ENCODE peak calls at places on chromosomes 6 and 20, in five cellular contexts. X is skeletal muscle cell, U is T-helper 9 cell, G is NAMALWA, Y is NCI-H1105. E is an unnamed sample.

GRCh38 chr6:97401533-97401932 is 118.5 kb upstream of the MMS22L start:
- DNase-seq in X (peak; percentile 2), U (no peak), G (no peak), Y (no peak), E (no peak)

GRCh38 chr6:108518714-108519576 is 41.8 kb upstream of the FOXO3 start:
- DNase-seq in X (no peak), U (no peak), G (peak; percentile 64), Y (no peak), E (no peak)

GRCh38 chr20:58707770-58708169 is 15.2 kb downstream of the NPEPL1 start:
- DNase-seq in X (no peak), U (no peak), G (no peak), Y (no peak), E (no peak)

GRCh38 chr6:143556529-143556928 is 45.0 kb upstream of the FUCA2 start:
- DNase-seq in X (peak; percentile 71), U (no peak), G (no peak), Y (no peak), E (no peak)

GRCh38 chr6:155021680-155022079 is 26.6 kb downstream of the TIAM2 start:
- DNase-seq in X (no peak), U (no peak), G (no peak), Y (no peak), E (no peak)

GRCh38 chr6:146542881-146543210 is 787 bp upstream of the RAB32 start:
- DNase-seq in X (no peak), U (no peak), G (no peak), Y (no peak), E (no peak)

GRCh38 chr20:33079267-33079666 is at the start of gene BPIFB4:
- DNase-seq in X (peak; percentile 9), U (no peak), G (no peak), Y (no peak), E (no peak)

GRCh38 chr20:53706008-53706481 is 112.4 kb upstream of the ZNF217 start:
- DNase-seq in X (no peak), U (no peak), G (no peak), Y (no peak), E (no peak)

GRCh38 chr6:17984822-17985660 is 2.4 kb downstream of the KIF13A start:
- DNase-seq in X (no peak), U (no peak), G (no peak), Y (no peak), E (no peak)

GRCh38 chr20:435558-435957 is 26.8 kb downstream of the TBC1D20 start:
- DNase-seq in X (no peak), U (no peak), G (no peak), Y (no peak), E (no peak)

GRCh38 chr6:42193491-42193894 is 1.3 kb downstream of the GUCA1B start:
- DNase-seq in X (no peak), U (no peak), G (no peak), Y (no peak), E (no peak)

GRCh38 chr6:157323114-157323923 is at the start of gene TMEM242:
- DNase-seq in X (peak; percentile 85), U (peak; percentile 76), G (peak; percentile 91), Y (no peak), E (peak; percentile 87)

GRCh38 chr6:152863618-152864326 is 113.2 kb downstream of the VIP start:
- DNase-seq in X (peak; percentile 19), U (peak; percentile 58), G (peak; percentile 82), Y (peak; percentile 42), E (peak; percentile 10)

GRCh38 chr6:30062471-30063178 is 1.6 kb downstream of the POLR1H start:
- DNase-seq in X (no peak), U (no peak), G (peak; percentile 31), Y (no peak), E (no peak)

GRCh38 chr6:146980900-146981329 is 223.3 kb upstream of the STXBP5 start:
- DNase-seq in X (no peak), U (no peak), G (no peak), Y (no peak), E (no peak)

GRCh38 chr20:46894971-46895905 is 595 bp downstream of the EYA2 start:
- DNase-seq in X (no peak), U (no peak), G (no peak), Y (peak; percentile 35), E (no peak)

GRCh38 chr6:152338335-152339125 is 298.6 kb downstream of the SYNE1 start:
- DNase-seq in X (no peak), U (peak; percentile 52), G (peak; percentile 59), Y (peak; percentile 4), E (peak; percentile 67)

GRCh38 chr6:145539831-145540230 is 195.5 kb downstream of the EPM2A start:
- DNase-seq in X (no peak), U (no peak), G (no peak), Y (no peak), E (no peak)

GRCh38 chr6:107114872-107115694 is at the start of gene BEND3:
- DNase-seq in X (no peak), U (peak; percentile 31), G (peak; percentile 56), Y (peak; percentile 44), E (peak; percentile 16)

GRCh38 chr6:27295301-27296079 is 16.6 kb downstream of the POM121L2 start:
- DNase-seq in X (no peak), U (no peak), G (no peak), Y (peak; percentile 84), E (no peak)

GRCh38 chr6:14732845-14733757 is 512.8 kb upstream of the JARID2 start:
- DNase-seq in X (no peak), U (no peak), G (no peak), Y (no peak), E (peak; percentile 34)

GRCh38 chr20:50213531-50214106 is 23.0 kb downstream of the CEBPB start:
- DNase-seq in X (no peak), U (no peak), G (no peak), Y (no peak), E (no peak)

GRCh38 chr6:49606696-49607390 is 29.8 kb downstream of the RHAG start:
- DNase-seq in X (peak; percentile 58), U (no peak), G (peak; percentile 94), Y (peak; percentile 92), E (no peak)

GRCh38 chr20:20192366-20192765 is 140.0 kb downstream of the CFAP61 start:
- DNase-seq in X (no peak), U (no peak), G (no peak), Y (no peak), E (no peak)

GRCh38 chr6:11006060-11006459 is 38.0 kb downstream of the ELOVL2 start:
- DNase-seq in X (no peak), U (no peak), G (no peak), Y (no peak), E (no peak)

GRCh38 chr6:12129523-12129922 is 117.4 kb downstream of the HIVEP1 start:
- DNase-seq in X (no peak), U (no peak), G (no peak), Y (no peak), E (no peak)

GRCh38 chr20:536426-537012 is 7.1 kb downstream of the CSNK2A1 start:
- DNase-seq in X (no peak), U (no peak), G (no peak), Y (no peak), E (no peak)

GRCh38 chr20:25574411-25574810 is 10.9 kb downstream of the NINL start:
- DNase-seq in X (no peak), U (no peak), G (no peak), Y (no peak), E (no peak)

GRCh38 chr6:101572627-101573026 is 179.1 kb downstream of the GRIK2 start:
- DNase-seq in X (no peak), U (no peak), G (no peak), Y (no peak), E (no peak)

GRCh38 chr6:43838276-43839036 is 68.4 kb downstream of the VEGFA start:
- DNase-seq in X (no peak), U (no peak), G (peak; percentile 59), Y (no peak), E (no peak)

GRCh38 chr6:120056085-120056484 is 706.5 kb upstream of the MAN1A1 start:
- DNase-seq in X (no peak), U (no peak), G (peak; percentile 44), Y (no peak), E (no peak)